ENCODE peak calls at places on chromosomes 6 and 20, in five cellular contexts. One of them, this sample, is unnamed.

GRCh38 chr20:37276494-37277252 is 12.8 kb upstream of the MANBAL start:
- DNase-seq in CD8-positive, alpha-beta T cell: no peak
- DNase-seq in astrocyte of the spinal cord: peak; percentile 87
- DNase-seq in BE2C: peak; percentile 24
- DNase-seq in heart right ventricle: peak; percentile 52
- DNase-seq in this sample: no peak

GRCh38 chr6:142331075-142331551 is 29.3 kb downstream of the ADGRG6 start:
- DNase-seq in astrocyte of the spinal cord: peak; percentile 47
- DNase-seq in CD8-positive, alpha-beta T cell: no peak
- DNase-seq in heart right ventricle: no peak
- DNase-seq in BE2C: no peak
- DNase-seq in this sample: no peak

GRCh38 chr6:33856655-33857054 is 52.9 kb upstream of the MLN start:
- DNase-seq in heart right ventricle: no peak
- DNase-seq in astrocyte of the spinal cord: no peak
- DNase-seq in CD8-positive, alpha-beta T cell: peak; percentile 74
- DNase-seq in BE2C: no peak
- DNase-seq in this sample: no peak

GRCh38 chr6:332671-333070 is 40.4 kb downstream of the DUSP22 start:
- DNase-seq in astrocyte of the spinal cord: peak; percentile 71
- DNase-seq in BE2C: no peak
- DNase-seq in CD8-positive, alpha-beta T cell: no peak
- DNase-seq in heart right ventricle: no peak
- DNase-seq in this sample: no peak

GRCh38 chr6:43186019-43186418 is 4.0 kb downstream of the CUL9 start:
- DNase-seq in BE2C: no peak
- DNase-seq in astrocyte of the spinal cord: no peak
- DNase-seq in CD8-positive, alpha-beta T cell: no peak
- DNase-seq in heart right ventricle: no peak
- DNase-seq in this sample: no peak

GRCh38 chr6:16840291-16840690 is 79.0 kb upstream of the ATXN1 start:
- DNase-seq in BE2C: no peak
- DNase-seq in astrocyte of the spinal cord: no peak
- DNase-seq in heart right ventricle: no peak
- DNase-seq in CD8-positive, alpha-beta T cell: no peak
- DNase-seq in this sample: no peak

GRCh38 chr6:149014631-149015171 is 267.9 kb downstream of the UST start:
- DNase-seq in heart right ventricle: no peak
- DNase-seq in astrocyte of the spinal cord: no peak
- DNase-seq in CD8-positive, alpha-beta T cell: no peak
- DNase-seq in BE2C: no peak
- DNase-seq in this sample: no peak

GRCh38 chr6:130520235-130520634 is 154.4 kb downstream of the TMEM200A start:
- DNase-seq in CD8-positive, alpha-beta T cell: no peak
- DNase-seq in astrocyte of the spinal cord: no peak
- DNase-seq in heart right ventricle: no peak
- DNase-seq in BE2C: no peak
- DNase-seq in this sample: no peak

GRCh38 chr6:139230421-139230840 is 61.4 kb downstream of the TXLNB start:
- DNase-seq in CD8-positive, alpha-beta T cell: no peak
- DNase-seq in astrocyte of the spinal cord: peak; percentile 36
- DNase-seq in BE2C: no peak
- DNase-seq in heart right ventricle: no peak
- DNase-seq in this sample: no peak

GRCh38 chr6:157151029-157151428 is 172.3 kb downstream of the TMEM242 start:
- DNase-seq in CD8-positive, alpha-beta T cell: no peak
- DNase-seq in heart right ventricle: peak; percentile 67
- DNase-seq in astrocyte of the spinal cord: peak; percentile 45
- DNase-seq in BE2C: no peak
- DNase-seq in this sample: no peak

GRCh38 chr6:106250997-106251396 is 74.6 kb downstream of the ATG5 start:
- DNase-seq in CD8-positive, alpha-beta T cell: no peak
- DNase-seq in astrocyte of the spinal cord: no peak
- DNase-seq in BE2C: peak; percentile 46
- DNase-seq in heart right ventricle: no peak
- DNase-seq in this sample: no peak

GRCh38 chr6:77502966-77503365 is 39.7 kb upstream of the HTR1B start:
- DNase-seq in astrocyte of the spinal cord: peak; percentile 23
- DNase-seq in heart right ventricle: no peak
- DNase-seq in BE2C: no peak
- DNase-seq in CD8-positive, alpha-beta T cell: no peak
- DNase-seq in this sample: no peak

GRCh38 chr6:161300823-161301222 is 27.0 kb upstream of the AGPAT4 start:
- DNase-seq in CD8-positive, alpha-beta T cell: no peak
- DNase-seq in heart right ventricle: no peak
- DNase-seq in astrocyte of the spinal cord: no peak
- DNase-seq in BE2C: no peak
- DNase-seq in this sample: no peak

GRCh38 chr20:10634683-10635411 is 39.0 kb downstream of the JAG1 start:
- DNase-seq in heart right ventricle: no peak
- DNase-seq in BE2C: no peak
- DNase-seq in astrocyte of the spinal cord: peak; percentile 92
- DNase-seq in CD8-positive, alpha-beta T cell: no peak
- DNase-seq in this sample: no peak

GRCh38 chr6:154471609-154472362 is 38.7 kb downstream of the CNKSR3 start:
- DNase-seq in astrocyte of the spinal cord: no peak
- DNase-seq in heart right ventricle: no peak
- DNase-seq in CD8-positive, alpha-beta T cell: no peak
- DNase-seq in BE2C: no peak
- DNase-seq in this sample: no peak

GRCh38 chr20:32678948-32679347 is 5.2 kb upstream of the C20orf203 start:
- DNase-seq in BE2C: no peak
- DNase-seq in CD8-positive, alpha-beta T cell: no peak
- DNase-seq in heart right ventricle: peak; percentile 55
- DNase-seq in astrocyte of the spinal cord: no peak
- DNase-seq in this sample: no peak

GRCh38 chr20:49283176-49283702 is 5.4 kb upstream of the ZNFX1 start:
- DNase-seq in astrocyte of the spinal cord: no peak
- DNase-seq in heart right ventricle: no peak
- DNase-seq in CD8-positive, alpha-beta T cell: no peak
- DNase-seq in BE2C: no peak
- DNase-seq in this sample: no peak

GRCh38 chr20:53824779-53825178 is 231.1 kb upstream of the ZNF217 start:
- DNase-seq in heart right ventricle: no peak
- DNase-seq in BE2C: no peak
- DNase-seq in astrocyte of the spinal cord: no peak
- DNase-seq in CD8-positive, alpha-beta T cell: no peak
- DNase-seq in this sample: no peak

GRCh38 chr6:97863697-97864096 is 580.7 kb upstream of the MMS22L start:
- DNase-seq in BE2C: no peak
- DNase-seq in heart right ventricle: no peak
- DNase-seq in CD8-positive, alpha-beta T cell: no peak
- DNase-seq in astrocyte of the spinal cord: no peak
- DNase-seq in this sample: no peak

GRCh38 chr6:111805511-111806181 is 67.6 kb downstream of the FYN start:
- DNase-seq in heart right ventricle: no peak
- DNase-seq in BE2C: peak; percentile 41
- DNase-seq in astrocyte of the spinal cord: peak; percentile 93
- DNase-seq in CD8-positive, alpha-beta T cell: no peak
- DNase-seq in this sample: peak; percentile 74

GRCh38 chr20:51710503-51710902 is 57.7 kb downstream of the ATP9A start:
- DNase-seq in CD8-positive, alpha-beta T cell: no peak
- DNase-seq in astrocyte of the spinal cord: no peak
- DNase-seq in BE2C: no peak
- DNase-seq in heart right ventricle: no peak
- DNase-seq in this sample: no peak

GRCh38 chr6:150056156-150056555 is 12.8 kb downstream of the ULBP3 start:
- DNase-seq in CD8-positive, alpha-beta T cell: no peak
- DNase-seq in BE2C: no peak
- DNase-seq in heart right ventricle: no peak
- DNase-seq in astrocyte of the spinal cord: no peak
- DNase-seq in this sample: no peak

GRCh38 chr6:47276377-47276776 is 33.3 kb downstream of the TNFRSF21 start:
- DNase-seq in astrocyte of the spinal cord: no peak
- DNase-seq in BE2C: no peak
- DNase-seq in heart right ventricle: no peak
- DNase-seq in CD8-positive, alpha-beta T cell: no peak
- DNase-seq in this sample: no peak

GRCh38 chr6:15526129-15526764 is 136.6 kb downstream of the DTNBP1 start:
- DNase-seq in BE2C: no peak
- DNase-seq in heart right ventricle: no peak
- DNase-seq in astrocyte of the spinal cord: no peak
- DNase-seq in CD8-positive, alpha-beta T cell: no peak
- DNase-seq in this sample: peak; percentile 94

GRCh38 chr6:90078513-90079289 is 184.4 kb downstream of the GJA10 start:
- DNase-seq in heart right ventricle: no peak
- DNase-seq in CD8-positive, alpha-beta T cell: no peak
- DNase-seq in BE2C: no peak
- DNase-seq in astrocyte of the spinal cord: peak; percentile 33
- DNase-seq in this sample: no peak

GRCh38 chr20:59082077-59082740 is 39.6 kb upstream of the PRELID3B start:
- DNase-seq in astrocyte of the spinal cord: no peak
- DNase-seq in heart right ventricle: no peak
- DNase-seq in BE2C: no peak
- DNase-seq in CD8-positive, alpha-beta T cell: no peak
- DNase-seq in this sample: no peak
- TF ChIP-seq CTCF in astrocyte of the spinal cord: peak; percentile 35
- TF ChIP-seq CTCF in heart right ventricle: peak; percentile 16
- TF ChIP-seq CTCF in BE2C: peak; percentile 54
- TF ChIP-seq CTCF in CD8-positive, alpha-beta T cell: peak; percentile 64
- TF ChIP-seq CTCF in this sample: peak; percentile 36

GRCh38 chr20:30487947-30488926 is 769.2 kb upstream of the DEFB115 start:
- DNase-seq in CD8-positive, alpha-beta T cell: no peak
- DNase-seq in astrocyte of the spinal cord: no peak
- DNase-seq in BE2C: no peak
- DNase-seq in heart right ventricle: no peak
- DNase-seq in this sample: no peak
- H3K4me3 ChIP-seq in CD8-positive, alpha-beta T cell: no peak overlapping the region
- H3K4me3 ChIP-seq in astrocyte of the spinal cord: no peak overlapping the region
- H3K4me3 ChIP-seq in BE2C: no peak overlapping the region
- H3K4me3 ChIP-seq in heart right ventricle: peak overlapping the region; percentile 32
- H3K4me3 ChIP-seq in this sample: no peak overlapping the region

GRCh38 chr6:104940881-104941693 is 15.8 kb upstream of the LIN28B start:
- DNase-seq in heart right ventricle: no peak
- DNase-seq in CD8-positive, alpha-beta T cell: no peak
- DNase-seq in astrocyte of the spinal cord: peak; percentile 32
- DNase-seq in BE2C: peak; percentile 89
- DNase-seq in this sample: no peak
- TF ChIP-seq CTCF in heart right ventricle: peak; percentile 47
- TF ChIP-seq CTCF in CD8-positive, alpha-beta T cell: no peak
- TF ChIP-seq CTCF in astrocyte of the spinal cord: peak; percentile 67
- TF ChIP-seq CTCF in BE2C: peak; percentile 68
- TF ChIP-seq CTCF in this sample: peak; percentile 32

GRCh38 chr20:57502331-57502700 is 22.6 kb downstream of the CTCFL start:
- DNase-seq in CD8-positive, alpha-beta T cell: no peak
- DNase-seq in heart right ventricle: no peak
- DNase-seq in astrocyte of the spinal cord: no peak
- DNase-seq in BE2C: no peak
- DNase-seq in this sample: no peak
- H3K4me3 ChIP-seq in CD8-positive, alpha-beta T cell: no peak overlapping the region
- H3K4me3 ChIP-seq in heart right ventricle: no peak overlapping the region
- H3K4me3 ChIP-seq in astrocyte of the spinal cord: no peak overlapping the region
- H3K4me3 ChIP-seq in BE2C: no peak overlapping the region
- H3K4me3 ChIP-seq in this sample: no peak overlapping the region

GRCh38 chr6:128807577-128807976 is 75.4 kb upstream of the LAMA2 start:
- DNase-seq in BE2C: no peak
- DNase-seq in heart right ventricle: no peak
- DNase-seq in astrocyte of the spinal cord: peak; percentile 74
- DNase-seq in CD8-positive, alpha-beta T cell: no peak
- DNase-seq in this sample: peak; percentile 9
- TF ChIP-seq CTCF in BE2C: peak; percentile 36
- TF ChIP-seq CTCF in heart right ventricle: peak; percentile 55
- TF ChIP-seq CTCF in astrocyte of the spinal cord: peak; percentile 45
- TF ChIP-seq CTCF in CD8-positive, alpha-beta T cell: peak; percentile 23
- TF ChIP-seq CTCF in this sample: peak; percentile 59

GRCh38 chr20:63495167-63495720 is 3.6 kb downstream of the EEF1A2 start:
- DNase-seq in CD8-positive, alpha-beta T cell: no peak
- DNase-seq in BE2C: no peak
- DNase-seq in heart right ventricle: no peak
- DNase-seq in astrocyte of the spinal cord: no peak
- DNase-seq in this sample: no peak

GRCh38 chr20:63492982-63493381 is 5.9 kb downstream of the EEF1A2 start:
- DNase-seq in BE2C: no peak
- DNase-seq in CD8-positive, alpha-beta T cell: no peak
- DNase-seq in astrocyte of the spinal cord: no peak
- DNase-seq in heart right ventricle: no peak
- DNase-seq in this sample: no peak

GRCh38 chr20:63494420-63495166 is 4.3 kb downstream of the EEF1A2 start:
- DNase-seq in astrocyte of the spinal cord: no peak
- DNase-seq in heart right ventricle: no peak
- DNase-seq in CD8-positive, alpha-beta T cell: no peak
- DNase-seq in BE2C: no peak
- DNase-seq in this sample: no peak

GRCh38 chr20:63493563-63494020 is 5.3 kb downstream of the EEF1A2 start:
- DNase-seq in heart right ventricle: no peak
- DNase-seq in CD8-positive, alpha-beta T cell: no peak
- DNase-seq in BE2C: no peak
- DNase-seq in astrocyte of the spinal cord: no peak
- DNase-seq in this sample: no peak

DNA sequence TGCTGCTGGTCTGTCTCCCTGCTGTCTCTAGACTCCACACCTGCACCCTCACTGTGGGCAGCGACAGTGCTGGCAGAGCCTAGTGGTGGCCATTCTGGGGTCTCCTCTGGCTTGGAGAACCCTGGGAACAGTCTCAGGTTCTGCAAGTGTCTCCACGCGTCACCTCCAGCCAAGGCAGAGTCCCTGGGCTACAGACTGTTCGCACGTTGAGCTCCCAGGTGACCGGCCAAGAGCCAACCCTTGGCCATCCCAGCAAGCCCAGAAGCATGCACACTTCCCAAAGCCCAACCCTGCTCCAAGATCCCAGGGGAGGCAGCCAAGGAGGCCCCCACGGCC is 4.8 kb downstream of the EEF1A2 start:
- DNase-seq in CD8-positive, alpha-beta T cell: no peak
- DNase-seq in heart right ventricle: no peak
- DNase-seq in astrocyte of the spinal cord: no peak
- DNase-seq in BE2C: no peak
- DNase-seq in this sample: no peak
- H3K4me3 ChIP-seq in CD8-positive, alpha-beta T cell: no peak overlapping the region
- H3K4me3 ChIP-seq in heart right ventricle: no peak overlapping the region
- H3K4me3 ChIP-seq in astrocyte of the spinal cord: no peak overlapping the region
- H3K4me3 ChIP-seq in BE2C: no peak overlapping the region
- H3K4me3 ChIP-seq in this sample: no peak overlapping the region

DNA sequence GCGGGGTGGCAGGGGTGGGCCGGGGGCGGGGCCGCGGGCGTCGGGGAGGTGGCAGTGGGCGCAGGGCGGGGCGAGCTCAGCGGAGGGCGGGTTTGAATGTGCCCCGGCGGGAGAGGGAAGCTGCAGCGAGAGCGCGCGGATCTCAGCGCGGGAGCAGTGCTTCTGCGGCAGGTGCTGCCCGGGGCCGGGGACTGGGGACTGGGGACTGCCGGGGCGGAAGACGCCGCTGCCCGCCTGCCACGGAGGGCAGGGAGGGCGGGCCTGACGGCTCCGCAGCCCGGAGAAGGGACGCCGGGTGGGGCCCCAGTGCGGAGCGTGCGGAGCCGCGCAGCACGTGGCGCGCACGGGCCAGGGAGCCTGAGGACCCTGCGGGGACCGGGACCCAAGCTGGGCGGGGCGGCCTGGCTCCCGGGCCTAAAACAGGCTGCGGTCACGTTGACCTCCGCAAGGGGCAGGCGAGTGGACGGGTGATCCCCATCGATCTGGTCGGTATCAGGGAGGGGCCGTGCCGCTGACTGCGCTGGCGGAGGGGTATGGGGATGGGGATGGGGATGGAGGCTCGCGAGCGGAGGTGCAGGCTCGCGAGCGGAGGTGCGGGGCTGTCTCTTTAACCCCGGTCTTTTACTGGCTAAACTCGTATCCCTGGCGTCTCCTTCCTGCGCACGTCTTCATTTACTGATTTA is at the start of gene SLC29A1:
- DNase-seq in astrocyte of the spinal cord: peak; percentile 33
- DNase-seq in BE2C: peak; percentile 92
- DNase-seq in CD8-positive, alpha-beta T cell: peak; percentile 85
- DNase-seq in heart right ventricle: peak; percentile 77
- DNase-seq in this sample: no peak
- TF ChIP-seq CTCF in astrocyte of the spinal cord: no peak
- TF ChIP-seq CTCF in BE2C: no peak
- TF ChIP-seq CTCF in CD8-positive, alpha-beta T cell: no peak
- TF ChIP-seq CTCF in heart right ventricle: peak; percentile 13
- TF ChIP-seq CTCF in this sample: no peak

GRCh38 chr6:159107451-159108260 is 61.5 kb upstream of the FNDC1 start:
- DNase-seq in CD8-positive, alpha-beta T cell: peak; percentile 79
- DNase-seq in BE2C: peak; percentile 28
- DNase-seq in astrocyte of the spinal cord: no peak
- DNase-seq in heart right ventricle: no peak
- DNase-seq in this sample: no peak
- H3K4me3 ChIP-seq in CD8-positive, alpha-beta T cell: peak overlapping the region; percentile 31
- H3K4me3 ChIP-seq in BE2C: peak overlapping the region; percentile 28
- H3K4me3 ChIP-seq in astrocyte of the spinal cord: no peak overlapping the region
- H3K4me3 ChIP-seq in heart right ventricle: no peak overlapping the region
- H3K4me3 ChIP-seq in this sample: no peak overlapping the region

This sample was measured in epithelial cell of proximal tubule.